ENCODE peak calls at places on chromosomes 16 and 17, in four cellular contexts. One of them, this sample, is unnamed.

GRCh38 chr17:46063239-46063638 is 64.2 kb downstream of the STH start:
- DNase-seq in HepG2: no peak
- DNase-seq in K562: no peak
- DNase-seq in Panc1: no peak
- DNase-seq in this sample: peak

GRCh38 chr17:68611353-68612227 is 10.4 kb upstream of the FAM20A start:
- DNase-seq in HepG2: peak
- DNase-seq in K562: no peak
- DNase-seq in Panc1: no peak
- DNase-seq in this sample: no peak

GRCh38 chr16:47815655-47816054 is 340.1 kb downstream of the ABCC12 start:
- DNase-seq in HepG2: no peak
- DNase-seq in K562: no peak
- DNase-seq in Panc1: no peak
- DNase-seq in this sample: no peak

GRCh38 chr17:34313164-34313563 is 6.1 kb upstream of the CCL8 start:
- DNase-seq in HepG2: no peak
- DNase-seq in K562: no peak
- DNase-seq in Panc1: no peak
- DNase-seq in this sample: no peak

GRCh38 chr17:57735707-57736106 is 9.4 kb downstream of the CCDC182 start:
- DNase-seq in HepG2: peak
- DNase-seq in K562: no peak
- DNase-seq in Panc1: no peak
- DNase-seq in this sample: peak

GRCh38 chr16:86809458-86809955 is 231.2 kb downstream of the FOXL1 start:
- DNase-seq in HepG2: no peak
- DNase-seq in K562: no peak
- DNase-seq in Panc1: peak
- DNase-seq in this sample: no peak

GRCh38 chr16:49651226-49651625 is 204.7 kb downstream of the ZNF423 start:
- DNase-seq in HepG2: no peak
- DNase-seq in K562: no peak
- DNase-seq in Panc1: no peak
- DNase-seq in this sample: no peak

GRCh38 chr16:53219795-53220194 is 165.0 kb downstream of the CHD9 start:
- DNase-seq in HepG2: no peak
- DNase-seq in K562: no peak
- DNase-seq in Panc1: no peak
- DNase-seq in this sample: no peak

GRCh38 chr17:82444941-82445521 is 5.5 kb downstream of the CYBC1 start:
- DNase-seq in HepG2: no peak
- DNase-seq in K562: no peak
- DNase-seq in Panc1: no peak
- DNase-seq in this sample: no peak

GRCh38 chr16:22425036-22425801 is 50.8 kb upstream of the CDR2 start:
- DNase-seq in HepG2: no peak
- DNase-seq in K562: no peak
- DNase-seq in Panc1: no peak
- DNase-seq in this sample: no peak

GRCh38 chr17:57195790-57196460 is 60.4 kb upstream of the MSI2 start:
- DNase-seq in HepG2: no peak
- DNase-seq in K562: no peak
- DNase-seq in Panc1: no peak
- DNase-seq in this sample: no peak

GRCh38 chr16:84928679-84929420 is 82.5 kb downstream of the ZDHHC7 start:
- DNase-seq in HepG2: no peak
- DNase-seq in K562: peak
- DNase-seq in Panc1: no peak
- DNase-seq in this sample: no peak

GRCh38 chr17:57604771-57605733 is 140.0 kb downstream of the CCDC182 start:
- DNase-seq in HepG2: no peak
- DNase-seq in K562: no peak
- DNase-seq in Panc1: no peak
- DNase-seq in this sample: no peak

GRCh38 chr17:75830168-75831031 is 13.8 kb downstream of the UNC13D start:
- DNase-seq in HepG2: no peak
- DNase-seq in K562: no peak
- DNase-seq in Panc1: no peak
- DNase-seq in this sample: no peak

GRCh38 chr17:75831032-75831567 is 13.1 kb downstream of the UNC13D start:
- DNase-seq in HepG2: no peak
- DNase-seq in K562: peak
- DNase-seq in Panc1: no peak
- DNase-seq in this sample: no peak

GRCh38 chr17:75832164-75832651 is 12.0 kb downstream of the UNC13D start:
- DNase-seq in HepG2: no peak
- DNase-seq in K562: no peak
- DNase-seq in Panc1: no peak
- DNase-seq in this sample: no peak

GRCh38 chr17:75834279-75834920 is 9.8 kb downstream of the UNC13D start:
- DNase-seq in HepG2: no peak
- DNase-seq in K562: no peak
- DNase-seq in Panc1: no peak
- DNase-seq in this sample: no peak

DNA sequence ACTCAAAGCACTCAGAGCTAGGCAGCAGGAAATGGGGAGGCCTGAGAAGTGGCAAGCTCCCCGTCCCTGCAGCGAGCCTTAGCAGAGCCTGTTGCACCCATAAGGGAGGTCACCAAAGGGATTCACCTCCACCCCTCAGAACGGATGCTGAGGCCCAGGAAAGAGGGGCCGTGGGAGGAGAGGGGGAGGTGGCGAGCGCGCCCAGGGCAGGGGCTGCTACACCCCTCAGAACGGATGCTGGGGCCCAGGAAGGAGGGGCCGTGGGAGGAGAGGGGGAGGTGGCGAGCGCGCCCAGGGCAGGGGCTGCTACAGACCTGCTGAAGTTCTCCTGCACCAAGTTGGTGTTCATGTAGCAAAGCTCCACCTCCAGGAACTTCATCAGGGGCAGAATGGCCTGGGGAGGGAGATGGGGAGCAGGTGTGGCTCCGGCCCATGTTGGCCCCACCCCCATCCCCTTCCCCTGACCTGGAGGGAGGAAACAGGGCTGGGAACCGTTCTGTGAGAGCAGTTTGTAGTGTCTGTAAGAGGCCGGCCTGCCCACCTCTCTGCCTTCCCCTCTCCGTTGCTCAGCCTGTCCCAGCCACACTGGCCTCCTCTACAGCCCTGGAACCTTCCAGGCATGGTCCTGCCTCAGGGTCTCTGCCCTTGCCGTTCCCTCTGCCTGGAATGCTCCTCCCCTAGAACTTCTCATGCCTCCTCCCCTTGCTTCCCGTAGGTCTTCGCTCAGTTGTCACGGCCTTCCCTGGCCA is 11.4 kb downstream of the UNC13D start:
- DNase-seq in HepG2: no peak
- DNase-seq in K562: no peak
- DNase-seq in Panc1: no peak
- DNase-seq in this sample: no peak
- TF ChIP-seq TCF7L2 in HepG2: no peak
- TF ChIP-seq TCF7L2 in K562: no peak
- TF ChIP-seq TCF7L2 in Panc1: no peak
- TF ChIP-seq TCF7L2 in this sample: no peak

GRCh38 chr16:983044-984030 is 1.8 kb downstream of the SOX8 start:
- DNase-seq in HepG2: no peak
- DNase-seq in K562: no peak
- DNase-seq in Panc1: no peak
- DNase-seq in this sample: no peak

GRCh38 chr16:981695-982151 is at the start of gene SOX8:
- DNase-seq in HepG2: no peak
- DNase-seq in K562: peak
- DNase-seq in Panc1: no peak
- DNase-seq in this sample: no peak

GRCh38 chr16:980595-980854 is 1.0 kb upstream of the SOX8 start:
- DNase-seq in HepG2: no peak
- DNase-seq in K562: no peak
- DNase-seq in Panc1: no peak
- DNase-seq in this sample: no peak

GRCh38 chr16:984106-984505 is 2.5 kb downstream of the SOX8 start:
- DNase-seq in HepG2: no peak
- DNase-seq in K562: no peak
- DNase-seq in Panc1: no peak
- DNase-seq in this sample: no peak

GRCh38 chr16:982152-983043 is 828 bp downstream of the SOX8 start:
- DNase-seq in HepG2: no peak
- DNase-seq in K562: no peak
- DNase-seq in Panc1: no peak
- DNase-seq in this sample: no peak
- TF ChIP-seq TCF7L2 in HepG2: no peak
- TF ChIP-seq TCF7L2 in K562: no peak
- TF ChIP-seq TCF7L2 in Panc1: peak
- TF ChIP-seq TCF7L2 in this sample: peak

GRCh38 chr17:7130626-7131467 is 16.2 kb upstream of the ASGR2 start:
- DNase-seq in HepG2: no peak
- DNase-seq in K562: no peak
- DNase-seq in Panc1: no peak
- DNase-seq in this sample: no peak
- TF ChIP-seq TCF7L2 in HepG2: no peak
- TF ChIP-seq TCF7L2 in K562: no peak
- TF ChIP-seq TCF7L2 in Panc1: no peak
- TF ChIP-seq TCF7L2 in this sample: no peak

GRCh38 chr17:50774225-50774803 is 7.0 kb upstream of the ANKRD40CL start:
- DNase-seq in HepG2: no peak
- DNase-seq in K562: no peak
- DNase-seq in Panc1: no peak
- DNase-seq in this sample: no peak
- TF ChIP-seq TCF7L2 in HepG2: no peak
- TF ChIP-seq TCF7L2 in K562: no peak
- TF ChIP-seq TCF7L2 in Panc1: no peak
- TF ChIP-seq TCF7L2 in this sample: no peak

DNA sequence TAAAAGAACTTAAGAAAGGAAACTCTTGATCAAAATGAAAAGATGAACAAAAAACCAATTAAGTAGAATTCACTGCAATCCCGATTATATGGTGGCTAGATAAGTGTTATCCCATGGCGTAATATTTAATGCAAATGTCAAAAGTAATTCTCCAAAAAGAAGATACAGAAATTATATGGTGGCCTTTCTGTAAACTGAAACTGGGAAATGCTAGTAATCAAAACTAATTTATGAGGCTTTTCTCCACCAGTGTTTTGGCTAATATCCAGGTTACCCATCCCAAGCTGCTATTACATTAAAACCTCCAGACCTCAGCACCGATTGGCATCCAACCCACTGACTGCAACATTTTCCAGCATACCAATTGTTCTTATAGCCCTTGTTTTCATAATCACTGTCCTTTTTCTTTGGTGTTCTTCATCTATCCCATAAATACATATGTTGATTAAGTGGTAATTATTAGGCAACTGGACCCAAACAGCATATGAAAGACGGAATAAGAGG is 77.2 kb upstream of the TNRC6A start:
- DNase-seq in HepG2: no peak
- DNase-seq in K562: no peak
- DNase-seq in Panc1: no peak
- DNase-seq in this sample: no peak
- TF ChIP-seq TCF7L2 in HepG2: no peak
- TF ChIP-seq TCF7L2 in K562: no peak
- TF ChIP-seq TCF7L2 in Panc1: no peak
- TF ChIP-seq TCF7L2 in this sample: no peak

This sample was measured in HCT116.